ENCODE peak calls at places on chromosomes 7 and 10, in seven cellular contexts. O is uterus, J is HCT116, I is fibroblast of villous mesenchyme, U is AG10803, D is cardiac muscle cell, B is small intestine. A is an unnamed sample.
A peak's percentile ranks its signal among the peaks of the same experiment; 100 is the strongest.

GRCh38 chr7:157339777-157340677 is 3.2 kb downstream of the DNAJB6 start:
- DNase-seq in I (peak; percentile 78), O (peak; percentile 65), B (peak; percentile 69), U (peak; percentile 68), J (peak; percentile 53), D (peak; percentile 81), A (peak; percentile 82)

GRCh38 chr10:91164520-91165065 is 55.9 kb upstream of the PCGF5 start:
- DNase-seq in O (no peak), J (no peak), I (peak; percentile 52), D (no peak), U (no peak), B (peak; percentile 21), A (no peak)

GRCh38 chr10:36759111-36759805 is 366.1 kb upstream of the ANKRD30A start:
- DNase-seq in I (peak; percentile 76), U (peak; percentile 94), B (no peak), D (peak; percentile 77), O (no peak), J (no peak), A (peak; percentile 75)

GRCh38 chr7:29435167-29435566 is 128.5 kb upstream of the PRR15 start:
- DNase-seq in D (no peak), B (no peak), U (no peak), O (no peak), J (no peak), I (no peak), A (no peak)

GRCh38 chr10:30765022-30765610 is 135.6 kb upstream of the LYZL2 start:
- DNase-seq in I (peak; percentile 23), D (no peak), U (no peak), J (no peak), O (no peak), B (no peak), A (no peak)

GRCh38 chr7:98470131-98470985 is 69.5 kb upstream of the BAIAP2L1 start:
- DNase-seq in B (peak; percentile 84), O (no peak), U (no peak), D (peak; percentile 6), I (no peak), J (no peak), A (no peak)

GRCh38 chr7:20647908-20648776 is 32.7 kb downstream of the ABCB5 start:
- DNase-seq in B (peak; percentile 3), D (peak; percentile 29), I (no peak), U (peak; percentile 1), J (peak; percentile 55), O (no peak), A (peak; percentile 38)

GRCh38 chr10:103897241-103897774 is 20.7 kb downstream of the STN1 start:
- DNase-seq in J (no peak), D (no peak), B (no peak), I (no peak), O (no peak), U (peak; percentile 24), A (no peak)

GRCh38 chr7:23106801-23107713 is 1.5 kb downstream of the KLHL7 start:
- DNase-seq in J (no peak), B (peak; percentile 5), O (no peak), U (no peak), I (peak; percentile 7), D (peak; percentile 8), A (no peak)

GRCh38 chr7:90723233-90723632 is 127.1 kb downstream of the CDK14 start:
- DNase-seq in B (no peak), I (no peak), D (no peak), U (no peak), J (no peak), O (no peak), A (no peak)

GRCh38 chr7:144821069-144821468 is 14.8 kb downstream of the TPK1 start:
- DNase-seq in D (no peak), O (no peak), B (no peak), J (no peak), U (no peak), I (no peak), A (no peak)

GRCh38 chr10:118246340-118247247 is 95.5 kb downstream of the FAM204A start:
- DNase-seq in U (no peak), I (no peak), D (no peak), J (no peak), B (no peak), O (no peak), A (no peak)

GRCh38 chr10:131174211-131174565 is 137.3 kb downstream of the TCERG1L start:
- DNase-seq in U (no peak), J (no peak), O (no peak), B (no peak), D (no peak), I (no peak), A (no peak)

GRCh38 chr7:69367785-69368184 is 230.5 kb upstream of the AUTS2 start:
- DNase-seq in D (peak; percentile 20), B (no peak), J (no peak), O (no peak), I (peak; percentile 2), U (peak; percentile 76), A (no peak)

GRCh38 chr10:29805134-29805691 is 170.4 kb upstream of the SVIL start:
- DNase-seq in I (no peak), O (no peak), D (no peak), J (no peak), B (no peak), U (no peak), A (no peak)

GRCh38 chr7:359776-360361 is 69.9 kb downstream of the FOXL3 start:
- DNase-seq in U (no peak), B (no peak), D (no peak), I (no peak), O (no peak), J (no peak), A (no peak)

GRCh38 chr7:360454-361100 is 70.6 kb downstream of the FOXL3 start:
- DNase-seq in I (no peak), B (no peak), D (no peak), O (no peak), J (no peak), U (no peak), A (no peak)

GRCh38 chr7:363626-364025 is 73.7 kb downstream of the FOXL3 start:
- DNase-seq in D (no peak), U (no peak), O (no peak), B (no peak), I (no peak), J (no peak), A (no peak)

GRCh38 chr7:362416-363096 is 72.6 kb downstream of the FOXL3 start:
- DNase-seq in D (peak; percentile 59), J (no peak), U (peak; percentile 13), O (no peak), I (peak; percentile 15), B (peak; percentile 45), A (peak; percentile 57)

DNA sequence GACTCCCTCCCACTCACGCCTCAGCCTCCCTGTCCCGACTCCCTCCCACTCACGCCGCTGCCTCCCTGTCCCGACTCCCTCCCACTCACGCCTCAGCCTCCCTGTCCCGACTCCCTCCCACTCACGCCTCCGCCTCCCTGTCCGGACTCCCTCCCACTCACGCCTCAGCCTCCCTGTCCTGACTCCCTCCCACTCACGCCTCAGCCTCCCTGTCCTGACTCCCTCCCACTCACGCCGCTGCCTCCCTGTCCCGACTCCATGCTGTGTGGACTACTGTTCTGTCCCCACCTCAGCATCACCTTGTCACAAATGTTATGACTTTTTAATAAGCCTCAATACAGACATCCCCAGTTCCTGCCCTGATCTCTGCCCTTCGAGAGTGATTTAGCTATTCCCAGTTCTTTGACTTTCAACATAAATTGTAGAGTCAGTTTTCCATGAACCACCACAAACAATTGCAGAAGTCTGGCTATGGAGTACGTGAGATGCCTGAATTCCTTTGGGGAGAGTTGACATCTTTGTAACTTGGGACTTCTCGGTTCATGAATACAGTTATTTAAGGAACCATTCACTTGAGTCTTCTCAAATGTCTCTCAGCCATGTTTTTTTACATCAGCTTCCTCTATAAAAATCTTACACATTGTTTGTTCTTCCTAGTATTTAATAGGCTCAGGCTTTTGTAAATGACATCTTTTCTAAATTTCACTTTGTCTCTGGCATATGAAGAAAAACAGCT is 71.9 kb downstream of the FOXL3 start:
- DNase-seq in D (no peak), I (no peak), B (no peak), U (no peak), J (no peak), O (no peak), A (no peak)
- H3K4me3 ChIP-seq in D (no peak overlapping the region), I (peak overlapping the region; percentile 30), B (no peak overlapping the region), U (peak overlapping the region; percentile 41), J (no peak overlapping the region), O (no peak overlapping the region), A (no peak overlapping the region)

GRCh38 chr7:128154519-128154918 is 86.6 kb upstream of the LEP start:
- DNase-seq in D (no peak), B (no peak), J (no peak), O (no peak), U (no peak), I (no peak), A (no peak)
- H3K4me3 ChIP-seq in D (no peak overlapping the region), B (no peak overlapping the region), J (no peak overlapping the region), O (no peak overlapping the region), U (no peak overlapping the region), I (no peak overlapping the region), A (no peak overlapping the region)

GRCh38 chr10:79092292-79092896 is 23.6 kb downstream of the ZMIZ1 start:
- DNase-seq in I (no peak), O (no peak), J (no peak), B (no peak), D (no peak), U (no peak), A (no peak)

GRCh38 chr10:79096514-79096913 is 27.7 kb downstream of the ZMIZ1 start:
- DNase-seq in I (no peak), B (no peak), O (no peak), J (no peak), U (no peak), D (no peak), A (no peak)

GRCh38 chr10:79095316-79095715 is 26.6 kb downstream of the ZMIZ1 start:
- DNase-seq in I (no peak), D (no peak), B (no peak), O (no peak), J (no peak), U (no peak), A (no peak)

GRCh38 chr10:79094412-79095175 is 25.8 kb downstream of the ZMIZ1 start:
- DNase-seq in D (no peak), O (no peak), U (no peak), I (no peak), B (no peak), J (no peak), A (no peak)

DNA sequence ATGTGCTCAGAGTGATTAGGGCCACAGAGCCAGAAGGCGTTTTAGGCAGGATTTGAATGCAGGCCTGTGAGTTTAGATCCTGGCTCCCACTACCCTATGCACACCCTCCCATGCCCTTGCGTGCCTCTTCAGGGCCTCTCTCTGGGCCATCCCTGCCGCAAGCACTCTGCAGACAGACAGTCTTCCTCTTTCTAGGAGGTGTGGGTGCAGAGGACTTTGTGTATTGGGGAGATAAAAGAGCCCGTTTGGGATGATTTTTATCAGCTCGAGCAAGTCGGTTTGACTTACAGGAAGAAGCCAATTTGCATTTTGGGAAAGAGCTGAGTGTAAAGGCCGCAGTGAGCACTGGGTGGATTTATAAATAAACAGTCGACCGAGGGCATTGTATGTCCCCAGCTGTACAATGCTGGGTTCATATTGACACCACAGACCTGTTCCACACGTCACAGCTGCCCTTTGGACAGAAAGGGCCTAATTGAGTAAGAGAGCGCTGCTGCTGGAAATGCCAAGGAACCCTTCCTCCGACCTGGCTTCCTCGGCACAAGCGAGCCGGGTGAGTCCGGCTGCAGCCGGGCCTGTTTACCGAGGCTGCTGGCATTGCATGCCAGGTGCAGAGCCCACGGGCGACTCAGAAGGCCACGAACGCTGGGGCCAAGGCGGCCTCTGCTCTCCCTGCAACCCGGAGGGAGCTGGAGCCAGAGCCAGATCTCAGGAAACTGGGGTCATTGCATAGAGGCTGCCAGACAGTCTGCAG is 25.1 kb downstream of the ZMIZ1 start:
- DNase-seq in D (no peak), O (peak; percentile 67), J (no peak), I (peak; percentile 84), U (no peak), B (peak; percentile 99), A (peak; percentile 36)
- H3K4me3 ChIP-seq in D (no peak overlapping the region), O (peak overlapping the region; percentile 6), J (no peak overlapping the region), I (no peak overlapping the region), U (no peak overlapping the region), B (no peak overlapping the region), A (no peak overlapping the region)

GRCh38 chr7:94514917-94515316 is 5.3 kb downstream of the CASD1 start:
- DNase-seq in D (no peak), U (no peak), J (no peak), B (no peak), I (no peak), O (no peak), A (no peak)
- H3K4me3 ChIP-seq in D (peak overlapping the region; percentile 13), U (no peak overlapping the region), J (no peak overlapping the region), B (no peak overlapping the region), I (no peak overlapping the region), O (no peak overlapping the region), A (no peak overlapping the region)